ENCODE peak calls at places on chromosomes 4 and X, in seven cellular contexts. One of them, this sample, is unnamed.

GRCh38 chrX:118026631-118027030 is 90.0 kb downstream of the KLHL13 start:
- DNase-seq in GM23338: no peak
- DNase-seq in H1: no peak
- DNase-seq in suprapubic skin: no peak
- DNase-seq in endothelial cell of umbilical vein: no peak
- DNase-seq in stomach: no peak
- DNase-seq in vagina: no peak
- DNase-seq in this sample: no peak

GRCh38 chr4:4762909-4763814 is 96.3 kb upstream of the MSX1 start:
- DNase-seq in suprapubic skin: no peak
- DNase-seq in endothelial cell of umbilical vein: no peak
- DNase-seq in GM23338: peak; percentile 59
- DNase-seq in vagina: no peak
- DNase-seq in H1: peak; percentile 63
- DNase-seq in stomach: no peak
- DNase-seq in this sample: peak; percentile 84

GRCh38 chrX:723781-724180 is 93.2 kb downstream of the SHOX start:
- DNase-seq in H1: no peak
- DNase-seq in endothelial cell of umbilical vein: no peak
- DNase-seq in vagina: no peak
- DNase-seq in suprapubic skin: no peak
- DNase-seq in GM23338: no peak
- DNase-seq in stomach: no peak
- DNase-seq in this sample: no peak

GRCh38 chrX:29143356-29143755 is 556.1 kb downstream of the IL1RAPL1 start:
- DNase-seq in stomach: no peak
- DNase-seq in endothelial cell of umbilical vein: no peak
- DNase-seq in suprapubic skin: no peak
- DNase-seq in H1: no peak
- DNase-seq in GM23338: no peak
- DNase-seq in vagina: no peak
- DNase-seq in this sample: no peak

GRCh38 chr4:7807351-7807921 is 132.2 kb downstream of the AFAP1 start:
- DNase-seq in suprapubic skin: peak; percentile 64
- DNase-seq in stomach: no peak
- DNase-seq in vagina: no peak
- DNase-seq in endothelial cell of umbilical vein: peak; percentile 87
- DNase-seq in GM23338: no peak
- DNase-seq in H1: no peak
- DNase-seq in this sample: no peak

GRCh38 chrX:155535866-155536265 is 76.9 kb downstream of the TMLHE start:
- DNase-seq in GM23338: no peak
- DNase-seq in vagina: no peak
- DNase-seq in suprapubic skin: no peak
- DNase-seq in stomach: no peak
- DNase-seq in H1: no peak
- DNase-seq in endothelial cell of umbilical vein: no peak
- DNase-seq in this sample: no peak

GRCh38 chrX:23118163-23118562 is 118.4 kb downstream of the DDX53 start:
- DNase-seq in vagina: no peak
- DNase-seq in GM23338: no peak
- DNase-seq in endothelial cell of umbilical vein: no peak
- DNase-seq in H1: no peak
- DNase-seq in stomach: no peak
- DNase-seq in suprapubic skin: no peak
- DNase-seq in this sample: no peak

GRCh38 chr4:143352720-143353119 is 16.0 kb downstream of the GAB1 start:
- DNase-seq in GM23338: no peak
- DNase-seq in endothelial cell of umbilical vein: no peak
- DNase-seq in stomach: no peak
- DNase-seq in vagina: no peak
- DNase-seq in suprapubic skin: no peak
- DNase-seq in H1: no peak
- DNase-seq in this sample: no peak

GRCh38 chr4:2804449-2804972 is 11.6 kb downstream of the SH3BP2 start:
- DNase-seq in GM23338: no peak
- DNase-seq in vagina: no peak
- DNase-seq in stomach: no peak
- DNase-seq in suprapubic skin: no peak
- DNase-seq in endothelial cell of umbilical vein: no peak
- DNase-seq in H1: no peak
- DNase-seq in this sample: no peak

GRCh38 chr4:2805712-2806391 is 13.0 kb downstream of the SH3BP2 start:
- DNase-seq in vagina: no peak
- DNase-seq in suprapubic skin: no peak
- DNase-seq in GM23338: no peak
- DNase-seq in H1: no peak
- DNase-seq in stomach: peak; percentile 93
- DNase-seq in endothelial cell of umbilical vein: peak; percentile 43
- DNase-seq in this sample: no peak

GRCh38 chr4:2804973-2805501 is 12.2 kb downstream of the SH3BP2 start:
- DNase-seq in vagina: no peak
- DNase-seq in endothelial cell of umbilical vein: no peak
- DNase-seq in stomach: no peak
- DNase-seq in suprapubic skin: no peak
- DNase-seq in GM23338: no peak
- DNase-seq in H1: no peak
- DNase-seq in this sample: no peak

GRCh38 chr4:2802618-2803531 is 10.0 kb downstream of the SH3BP2 start:
- DNase-seq in endothelial cell of umbilical vein: no peak
- DNase-seq in vagina: no peak
- DNase-seq in suprapubic skin: peak; percentile 78
- DNase-seq in GM23338: no peak
- DNase-seq in H1: no peak
- DNase-seq in stomach: no peak
- DNase-seq in this sample: no peak

DNA sequence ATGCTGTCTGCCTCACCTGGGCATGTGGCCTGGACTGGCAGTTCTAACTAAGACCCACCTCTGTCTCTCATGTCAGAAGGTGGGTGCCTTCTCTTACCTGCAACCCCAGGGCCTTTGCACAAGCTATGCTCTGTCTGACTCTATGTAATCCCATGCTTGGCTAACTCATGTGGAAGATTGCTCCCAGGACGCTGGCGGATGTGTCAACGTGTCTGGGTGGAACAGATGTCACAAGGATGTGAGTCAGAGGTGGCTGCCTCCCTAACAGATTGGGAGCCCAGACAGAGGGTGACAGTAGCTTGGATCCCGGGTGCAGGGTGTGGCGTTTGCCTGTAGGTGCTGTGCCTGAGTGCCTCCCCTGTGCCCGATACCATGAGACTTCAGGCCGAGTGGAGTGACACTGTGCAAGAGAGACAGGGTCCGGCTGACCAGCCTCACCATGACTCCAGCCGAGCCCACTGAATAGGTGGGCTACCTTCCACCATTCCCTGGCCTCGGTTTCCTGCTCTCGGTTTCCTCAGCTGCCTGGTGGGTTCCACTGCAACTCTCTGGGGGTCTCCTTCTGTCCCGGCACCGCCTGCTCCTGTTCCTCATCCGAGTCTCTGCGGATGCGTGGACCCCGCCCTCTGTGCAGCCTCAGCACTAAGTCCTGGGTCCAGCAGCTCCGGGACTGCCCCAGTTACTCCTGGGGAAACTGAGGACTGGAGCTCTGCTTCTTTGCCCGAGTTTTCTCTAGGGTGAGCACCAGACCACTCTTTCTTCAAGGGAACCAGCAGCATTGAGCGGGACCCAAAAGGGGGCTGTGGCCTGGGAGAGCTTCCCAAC is 11.0 kb downstream of the SH3BP2 start:
- DNase-seq in GM23338: no peak
- DNase-seq in vagina: no peak
- DNase-seq in H1: no peak
- DNase-seq in suprapubic skin: peak; percentile 79
- DNase-seq in endothelial cell of umbilical vein: no peak
- DNase-seq in stomach: no peak
- DNase-seq in this sample: no peak
- TF ChIP-seq POLR2AphosphoS5 in GM23338: no peak
- TF ChIP-seq POLR2AphosphoS5 in vagina: peak; percentile 48
- TF ChIP-seq POLR2AphosphoS5 in H1: no peak
- TF ChIP-seq POLR2AphosphoS5 in suprapubic skin: peak; percentile 64
- TF ChIP-seq POLR2AphosphoS5 in endothelial cell of umbilical vein: no peak
- TF ChIP-seq POLR2AphosphoS5 in stomach: no peak
- TF ChIP-seq POLR2AphosphoS5 in this sample: no peak

GRCh38 chr4:1842339-1842895 is 13.5 kb downstream of the LETM1 start:
- DNase-seq in stomach: no peak
- DNase-seq in suprapubic skin: no peak
- DNase-seq in GM23338: no peak
- DNase-seq in H1: no peak
- DNase-seq in vagina: no peak
- DNase-seq in endothelial cell of umbilical vein: no peak
- DNase-seq in this sample: no peak

GRCh38 chr4:1841201-1841885 is 14.6 kb downstream of the LETM1 start:
- DNase-seq in suprapubic skin: no peak
- DNase-seq in GM23338: no peak
- DNase-seq in H1: no peak
- DNase-seq in endothelial cell of umbilical vein: no peak
- DNase-seq in stomach: no peak
- DNase-seq in vagina: no peak
- DNase-seq in this sample: no peak

GRCh38 chr4:1841886-1842210 is 14.1 kb downstream of the LETM1 start:
- DNase-seq in suprapubic skin: no peak
- DNase-seq in vagina: no peak
- DNase-seq in endothelial cell of umbilical vein: no peak
- DNase-seq in stomach: no peak
- DNase-seq in H1: no peak
- DNase-seq in GM23338: no peak
- DNase-seq in this sample: no peak

GRCh38 chr4:1842993-1843448 is 12.9 kb downstream of the LETM1 start:
- DNase-seq in H1: no peak
- DNase-seq in GM23338: no peak
- DNase-seq in suprapubic skin: no peak
- DNase-seq in stomach: no peak
- DNase-seq in endothelial cell of umbilical vein: peak; percentile 40
- DNase-seq in vagina: no peak
- DNase-seq in this sample: no peak

GRCh38 chr4:1843852-1844251 is 12.1 kb downstream of the LETM1 start:
- DNase-seq in vagina: no peak
- DNase-seq in GM23338: no peak
- DNase-seq in endothelial cell of umbilical vein: no peak
- DNase-seq in H1: no peak
- DNase-seq in stomach: no peak
- DNase-seq in suprapubic skin: no peak
- DNase-seq in this sample: no peak
- H3K36me3 ChIP-seq in vagina: peaks cover 66% of the 10 kb centered on the region
- H3K36me3 ChIP-seq in GM23338: peaks cover 17% of the 10 kb centered on the region
- H3K36me3 ChIP-seq in endothelial cell of umbilical vein: peaks cover 3% of the 10 kb centered on the region
- H3K36me3 ChIP-seq in H1: peaks cover 10% of the 10 kb centered on the region
- H3K36me3 ChIP-seq in stomach: peaks cover 50% of the 10 kb centered on the region
- H3K36me3 ChIP-seq in suprapubic skin: peaks cover 73% of the 10 kb centered on the region
- H3K36me3 ChIP-seq in this sample: peaks cover 35% of the 10 kb centered on the region

GRCh38 chr4:38872620-38873019 is 5.0 kb downstream of the FAM114A1 start:
- DNase-seq in H1: no peak
- DNase-seq in suprapubic skin: no peak
- DNase-seq in endothelial cell of umbilical vein: no peak
- DNase-seq in stomach: peak; percentile 42
- DNase-seq in GM23338: no peak
- DNase-seq in vagina: no peak
- DNase-seq in this sample: no peak
- TF ChIP-seq POLR2AphosphoS5 in H1: no peak
- TF ChIP-seq POLR2AphosphoS5 in suprapubic skin: no peak
- TF ChIP-seq POLR2AphosphoS5 in endothelial cell of umbilical vein: no peak
- TF ChIP-seq POLR2AphosphoS5 in stomach: no peak
- TF ChIP-seq POLR2AphosphoS5 in GM23338: no peak
- TF ChIP-seq POLR2AphosphoS5 in vagina: no peak
- TF ChIP-seq POLR2AphosphoS5 in this sample: no peak

GRCh38 chr4:73139245-73139644 is 69.7 kb upstream of the COX18 start:
- DNase-seq in GM23338: no peak
- DNase-seq in vagina: no peak
- DNase-seq in endothelial cell of umbilical vein: no peak
- DNase-seq in stomach: no peak
- DNase-seq in H1: no peak
- DNase-seq in suprapubic skin: no peak
- DNase-seq in this sample: no peak

GRCh38 chr4:73133784-73134183 is 64.3 kb upstream of the COX18 start:
- DNase-seq in endothelial cell of umbilical vein: no peak
- DNase-seq in vagina: no peak
- DNase-seq in stomach: no peak
- DNase-seq in suprapubic skin: no peak
- DNase-seq in H1: no peak
- DNase-seq in GM23338: no peak
- DNase-seq in this sample: no peak

GRCh38 chr4:73131281-73131680 is 61.8 kb upstream of the COX18 start:
- DNase-seq in GM23338: no peak
- DNase-seq in H1: no peak
- DNase-seq in stomach: no peak
- DNase-seq in suprapubic skin: no peak
- DNase-seq in vagina: no peak
- DNase-seq in endothelial cell of umbilical vein: no peak
- DNase-seq in this sample: no peak

GRCh38 chr4:73139991-73140390 is 70.5 kb upstream of the COX18 start:
- DNase-seq in vagina: no peak
- DNase-seq in stomach: no peak
- DNase-seq in H1: no peak
- DNase-seq in suprapubic skin: no peak
- DNase-seq in endothelial cell of umbilical vein: no peak
- DNase-seq in GM23338: no peak
- DNase-seq in this sample: no peak

GRCh38 chr4:73137121-73137520 is 67.6 kb upstream of the COX18 start:
- DNase-seq in GM23338: no peak
- DNase-seq in H1: no peak
- DNase-seq in stomach: no peak
- DNase-seq in endothelial cell of umbilical vein: no peak
- DNase-seq in suprapubic skin: no peak
- DNase-seq in vagina: no peak
- DNase-seq in this sample: no peak
- H3K36me3 ChIP-seq in GM23338: peaks cover 60% of the 10 kb centered on the region
- H3K36me3 ChIP-seq in H1: peaks cover 74% of the 10 kb centered on the region
- H3K36me3 ChIP-seq in stomach: peaks cover 20% of the 10 kb centered on the region
- H3K36me3 ChIP-seq in endothelial cell of umbilical vein: peaks cover 39% of the 10 kb centered on the region
- H3K36me3 ChIP-seq in suprapubic skin: peaks cover 62% of the 10 kb centered on the region
- H3K36me3 ChIP-seq in vagina: peaks cover 50% of the 10 kb centered on the region
- H3K36me3 ChIP-seq in this sample: peaks cover 90% of the 10 kb centered on the region

This sample was measured in SK-N-SH.